ENCODE peak calls at places on chromosomes 1 and 21, in five cellular contexts. P, J, H, M and Z are unnamed samples.

GRCh38 chr1:53334312-53334711 is 6.4 kb upstream of the LRP8 start:
- DNase-seq in P (peak), J (no peak), H (no peak), M (no peak), Z (no peak)

GRCh38 chr1:201493757-201494617 is 12.9 kb downstream of the CSRP1 start:
- DNase-seq in P (no peak), J (no peak), H (no peak), M (no peak), Z (no peak)

GRCh38 chr1:30670195-30671060 is 53.0 kb downstream of the MATN1 start:
- DNase-seq in P (no peak), J (no peak), H (no peak), M (no peak), Z (no peak)

GRCh38 chr1:78333426-78334012 is 157.3 kb upstream of the PTGFR start:
- DNase-seq in P (no peak), J (no peak), H (peak), M (peak), Z (no peak)

GRCh38 chr1:70334436-70334835 is 20.1 kb downstream of the ANKRD13C start:
- DNase-seq in P (no peak), J (no peak), H (no peak), M (no peak), Z (no peak)

GRCh38 chr21:37130971-37131370 is 57.9 kb downstream of the TTC3 start:
- DNase-seq in P (no peak), J (no peak), H (no peak), M (no peak), Z (no peak)

GRCh38 chr1:1424623-1425229 is 3.6 kb upstream of the ANKRD65 start:
- DNase-seq in P (no peak), J (no peak), H (no peak), M (no peak), Z (no peak)

GRCh38 chr1:201955750-201956143 is 444 bp downstream of the TIMM17A start:
- DNase-seq in P (no peak), J (no peak), H (no peak), M (peak), Z (peak)

GRCh38 chr21:37915941-37916794 is at the start of gene KCNJ6:
- DNase-seq in P (no peak), J (no peak), H (peak), M (no peak), Z (no peak)

GRCh38 chr1:234246638-234247116 is 126.6 kb upstream of the COA6 start:
- DNase-seq in P (peak), J (no peak), H (no peak), M (peak), Z (peak)

GRCh38 chr1:239388578-239388977 is 2.2 kb downstream of the CHRM3 start:
- DNase-seq in P (no peak), J (no peak), H (no peak), M (no peak), Z (no peak)

GRCh38 chr1:246267896-246268295 is 239.2 kb downstream of the SMYD3 start:
- DNase-seq in P (no peak), J (no peak), H (no peak), M (no peak), Z (no peak)